ENCODE peak calls at places on chromosomes 7 and 10, in five cellular contexts. Y is caudate nucleus; G is aorta; X is right lobe of liver; L is effector memory CD4-positive, alpha-beta T cell. B is an unnamed sample.

GRCh38 chr7:9023895-9024294 is 590.5 kb downstream of the NXPH1 start:
- DNase-seq in Y (no peak), G (no peak), X (no peak), L (no peak), B (no peak)

GRCh38 chr10:99364125-99364524 is 35.0 kb downstream of the CNNM1 start:
- DNase-seq in Y (no peak), G (no peak), X (no peak), L (no peak), B (no peak)

GRCh38 chr10:47370878-47371277 is 13.2 kb downstream of the ZNF488 start:
- DNase-seq in Y (no peak), G (peak; percentile 64), X (no peak), L (no peak), B (no peak)

GRCh38 chr10:35563266-35563891 is 41.8 kb upstream of the GJD4 start:
- DNase-seq in Y (no peak), G (no peak), X (peak; percentile 45), L (no peak), B (peak; percentile 17)

GRCh38 chr10:60937784-60938654 is 6.0 kb downstream of the RHOBTB1 start:
- DNase-seq in Y (no peak), G (no peak), X (no peak), L (no peak), B (no peak)

GRCh38 chr7:151542606-151543130 is 23.0 kb upstream of the RHEB start:
- DNase-seq in Y (no peak), G (no peak), X (no peak), L (no peak), B (no peak)

GRCh38 chr10:86085686-86086085 is 280.9 kb downstream of the GRID1 start:
- DNase-seq in Y (no peak), G (peak; percentile 14), X (no peak), L (no peak), B (no peak)

GRCh38 chr7:76424413-76425111 is at the start of gene ZP3:
- DNase-seq in Y (no peak), G (no peak), X (no peak), L (no peak), B (no peak)

GRCh38 chr7:71740196-71740560 is 608.2 kb downstream of the GALNT17 start:
- DNase-seq in Y (no peak), G (no peak), X (no peak), L (no peak), B (no peak)

B was measured in T-helper 17 cell.